ENCODE peak calls at places on chromosomes 13 and 19, in six cellular contexts. D is HCT116, J is hepatocyte, O is OCI-LY7, T is PC-3, I is GM23248. E is an unnamed sample.

GRCh38 chr19:7831452-7831851 is 1.4 kb downstream of the EVI5L start:
- DNase-seq in J (peak), T (peak), O (peak), D (peak), I (peak), E (peak)

GRCh38 chr19:33214621-33215020 is 11.0 kb downstream of the SLC7A10 start:
- DNase-seq in I (peak), J (peak), O (no peak), D (no peak), T (peak), E (peak)

GRCh38 chr13:37427843-37428494 is 170.6 kb downstream of the POSTN start:
- DNase-seq in O (peak), I (no peak), J (no peak), T (no peak), D (no peak), E (no peak)

GRCh38 chr19:44202470-44202869 is 9.9 kb upstream of the ZNF227 start:
- DNase-seq in T (no peak), I (peak), O (no peak), D (no peak), J (no peak), E (no peak)

GRCh38 chr13:30119476-30119875 is 187.9 kb downstream of the KATNAL1 start:
- DNase-seq in O (no peak), I (peak), T (peak), J (peak), D (no peak), E (no peak)

GRCh38 chr13:109416001-109416400 is 370.4 kb downstream of the IRS2 start:
- DNase-seq in T (no peak), D (no peak), O (no peak), J (no peak), I (no peak), E (no peak)

GRCh38 chr13:29452773-29453574 is 142.5 kb downstream of the SLC7A1 start:
- DNase-seq in O (no peak), I (peak), D (no peak), T (no peak), J (no peak), E (no peak)

GRCh38 chr19:29525901-29526729 is at the start of gene VSTM2B:
- DNase-seq in J (no peak), T (no peak), I (no peak), O (no peak), D (no peak), E (peak)

GRCh38 chr13:43767351-43767901 is 19.3 kb downstream of the ENOX1 start:
- DNase-seq in O (no peak), D (no peak), J (no peak), T (no peak), I (peak), E (no peak)

GRCh38 chr13:23268441-23268840 is 87.7 kb downstream of the SGCG start:
- DNase-seq in D (no peak), J (no peak), I (no peak), T (no peak), O (no peak), E (no peak)

GRCh38 chr19:3642987-3643386 is 16.4 kb upstream of the CACTIN start:
- DNase-seq in I (peak), J (no peak), D (peak), T (no peak), O (peak), E (peak)

GRCh38 chr13:108877300-108877699 is 247.9 kb downstream of the MYO16 start:
- DNase-seq in D (no peak), T (peak), I (peak), J (no peak), O (no peak), E (no peak)

GRCh38 chr19:547117-547516 is 3.3 kb downstream of the GZMM start:
- DNase-seq in I (no peak), J (no peak), D (no peak), O (no peak), T (no peak), E (no peak)

GRCh38 chr19:51421229-51422052 is 4.0 kb upstream of the SIGLEC10 start:
- DNase-seq in T (no peak), O (no peak), J (no peak), I (no peak), D (no peak), E (peak)

GRCh38 chr13:93217701-93218100 is 8.9 kb upstream of the GPC6 start:
- DNase-seq in O (no peak), T (no peak), D (no peak), J (no peak), I (peak), E (no peak)

GRCh38 chr19:37468961-37469777 is at the start of gene ZNF570:
- DNase-seq in T (peak), D (no peak), J (peak), I (peak), O (peak), E (peak)

GRCh38 chr19:34173145-34173956 is 1.0 kb downstream of the LSM14A start:
- DNase-seq in I (peak), D (no peak), O (peak), J (peak), T (peak), E (peak)

GRCh38 chr19:3054972-3055740 is 7.1 kb downstream of the TLE5 start:
- DNase-seq in I (no peak), O (no peak), J (peak), D (no peak), T (peak), E (no peak)

GRCh38 chr19:24166055-24166454 is 79.1 kb downstream of the ZNF254 start:
- DNase-seq in T (no peak), O (no peak), I (peak), J (no peak), D (no peak), E (no peak)

GRCh38 chr19:38506723-38507550 is 73.4 kb downstream of the RYR1 start:
- DNase-seq in T (peak), I (peak), D (peak), J (peak), O (peak), E (peak)

GRCh38 chr19:42076375-42076944 is 494 bp downstream of the ZNF574 start:
- DNase-seq in O (peak), D (no peak), J (no peak), T (peak), I (no peak), E (no peak)

GRCh38 chr13:113928701-113929627 is 44.9 kb downstream of the C13orf46 start:
- DNase-seq in D (no peak), I (peak), O (no peak), J (peak), T (no peak), E (no peak)

GRCh38 chr19:58518261-58519086 is 1.1 kb downstream of the ZBTB45 start:
- DNase-seq in O (peak), I (peak), J (no peak), T (peak), D (no peak), E (no peak)

GRCh38 chr13:28609936-28610335 is 49.0 kb upstream of the POMP start:
- DNase-seq in T (peak), I (peak), D (no peak), O (no peak), J (no peak), E (no peak)

GRCh38 chr19:36528921-36529518 is 949 bp upstream of the ZNF260 start:
- DNase-seq in D (no peak), O (peak), T (no peak), I (peak), J (peak), E (peak)

GRCh38 chr19:10074153-10074552 is 12.0 kb upstream of the SHFL start:
- DNase-seq in T (peak), J (peak), O (peak), D (peak), I (peak), E (peak)

GRCh38 chr19:12939292-12939606 is 840 bp downstream of the CALR start:
- DNase-seq in D (no peak), O (peak), I (peak), T (peak), J (no peak), E (peak)

GRCh38 chr19:55305491-55305890 is 19.6 kb downstream of the TMEM150B start:
- DNase-seq in I (peak), T (peak), D (no peak), J (no peak), O (peak), E (peak)

GRCh38 chr19:862529-863304 is 3.3 kb downstream of the CFD start:
- DNase-seq in D (no peak), O (peak), J (peak), I (peak), T (no peak), E (peak)

GRCh38 chr13:111429064-111429558 is 108.7 kb downstream of the TEX29 start:
- DNase-seq in T (peak), O (peak), D (peak), I (peak), J (peak), E (peak)

GRCh38 chr19:45607071-45608029 is 5.3 kb upstream of the GPR4 start:
- DNase-seq in J (peak), O (peak), D (no peak), I (peak), T (peak), E (peak)

GRCh38 chr19:54316746-54317107 is 3.8 kb upstream of the LILRA5 start:
- DNase-seq in I (peak), O (peak), T (no peak), D (no peak), J (no peak), E (peak)

GRCh38 chr13:107275945-107276614 is 708.1 kb upstream of the ARGLU1 start:
- DNase-seq in O (no peak), T (no peak), J (no peak), D (no peak), I (peak), E (no peak)
- H2AFZ ChIP-seq in O (no peak), T (no peak), J (no peak), D (no peak), I (peak), E (no peak)

DNA sequence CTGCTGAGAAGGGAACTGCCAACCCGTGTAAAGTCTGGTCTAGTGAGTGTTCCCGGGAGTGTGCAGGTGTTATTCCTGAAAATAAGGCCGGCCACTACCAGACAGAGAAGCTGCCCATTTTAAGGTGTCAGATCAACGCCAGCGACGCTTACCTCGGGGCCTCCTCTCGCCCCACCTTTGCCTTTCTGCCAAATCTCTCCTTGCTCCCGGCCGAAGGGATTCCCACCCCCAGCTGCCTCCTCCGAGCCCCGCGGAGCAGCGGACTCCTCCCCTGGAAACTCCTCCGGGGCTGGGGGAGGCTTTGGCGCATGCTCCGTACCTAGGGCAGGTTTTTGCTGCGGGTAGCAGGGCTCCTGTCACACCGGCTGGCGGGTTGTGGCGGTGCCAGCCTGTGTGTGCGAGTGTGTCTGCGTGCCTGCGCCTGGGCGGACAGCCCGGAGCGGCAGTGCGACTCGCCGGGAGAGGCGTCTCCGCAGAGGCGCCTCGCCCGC is at the start of gene HS6ST3:
- DNase-seq in T (peak), D (peak), J (no peak), O (no peak), I (peak), E (peak)
- TF ChIP-seq EZH2phosphoT487 in T (no peak), D (no peak), J (no peak), O (no peak), I (no peak), E (no peak)

GRCh38 chr13:19605161-19605955 is 28.1 kb upstream of the MPHOSPH8 start:
- DNase-seq in D (peak), I (no peak), J (no peak), T (peak), O (no peak), E (no peak)

GRCh38 chr13:19597523-19597922 is 35.9 kb upstream of the MPHOSPH8 start:
- DNase-seq in T (peak), D (no peak), J (no peak), O (no peak), I (peak), E (no peak)

GRCh38 chr13:19606152-19606551 is 27.3 kb upstream of the MPHOSPH8 start:
- DNase-seq in J (no peak), T (peak), I (peak), O (no peak), D (no peak), E (no peak)

GRCh38 chr13:19604306-19604705 is 29.2 kb upstream of the MPHOSPH8 start:
- DNase-seq in J (no peak), T (peak), I (no peak), D (no peak), O (no peak), E (no peak)

DNA sequence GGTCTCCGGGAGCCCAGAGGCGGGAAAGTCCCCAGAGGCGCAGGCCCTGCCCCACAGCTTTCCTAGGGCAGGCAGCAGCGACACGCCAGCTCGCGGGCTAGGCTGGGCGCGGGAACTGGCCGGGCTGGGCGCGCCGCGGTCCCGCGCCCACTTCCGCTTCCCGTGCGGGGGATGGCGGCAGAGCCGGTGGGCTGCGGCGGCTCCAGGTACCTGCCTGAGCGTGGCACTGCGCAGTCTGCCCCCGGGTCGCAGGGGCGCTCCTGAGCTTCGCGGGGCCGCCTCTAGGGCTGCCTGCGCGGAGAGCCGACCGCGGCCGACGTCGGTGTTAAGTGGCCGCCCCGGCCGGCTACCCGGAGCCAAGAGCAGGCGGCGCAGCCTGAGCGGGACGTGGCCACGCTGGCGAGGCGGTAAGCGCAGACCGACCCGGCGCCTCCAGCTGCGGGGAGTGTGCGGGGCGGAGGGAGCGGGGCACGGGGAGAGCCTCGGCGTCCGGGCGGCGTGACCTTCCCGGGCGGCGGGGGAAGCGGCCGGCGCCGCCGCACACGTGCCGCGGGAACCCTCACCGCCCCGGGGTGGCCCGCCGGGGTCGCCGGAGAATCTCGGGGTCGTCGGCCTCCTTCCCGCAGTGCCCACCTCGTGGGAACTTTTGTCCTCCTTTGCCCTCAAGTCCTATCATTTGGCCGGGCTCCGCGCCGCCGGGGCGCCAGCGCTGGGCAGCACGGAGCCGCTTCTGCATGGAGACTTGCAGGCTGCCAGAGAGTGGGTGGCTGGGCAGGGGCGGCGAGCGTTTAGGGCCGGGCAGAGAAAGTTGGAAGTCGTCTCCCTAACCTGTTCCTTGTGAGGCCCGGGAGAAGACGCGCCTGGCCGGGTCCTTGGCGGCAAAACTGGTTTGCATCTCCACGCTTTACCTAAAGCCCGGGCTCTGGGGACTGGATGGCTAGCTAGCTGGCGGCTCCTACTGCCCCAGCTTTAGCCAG is 31.4 kb upstream of the MPHOSPH8 start:
- DNase-seq in T (peak), I (peak), D (no peak), J (peak), O (no peak), E (peak)
- H2AFZ ChIP-seq in T (peak), I (peak), D (no peak), J (peak), O (no peak), E (peak)

DNA sequence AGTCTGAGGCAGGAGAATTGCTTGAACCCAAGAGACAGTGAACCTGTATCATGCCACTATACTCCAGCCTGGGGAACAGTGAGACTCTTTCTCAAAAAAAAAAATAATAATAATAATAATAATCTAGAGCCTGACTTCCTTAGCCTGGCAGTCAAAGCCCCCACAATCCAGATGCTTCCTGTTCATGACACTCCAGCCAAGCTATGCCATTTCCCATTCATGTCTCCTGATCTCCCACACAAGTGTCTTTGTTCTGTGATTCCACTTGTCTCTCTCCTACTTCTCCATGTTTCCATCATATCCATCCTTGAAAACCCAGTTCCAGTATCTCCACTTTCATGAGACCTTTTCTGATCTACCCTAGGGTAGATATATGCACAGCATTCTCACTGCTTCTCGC is 150.7 kb downstream of the FOXO1 start:
- DNase-seq in T (no peak), O (no peak), D (no peak), I (no peak), J (no peak), E (no peak)
- TF ChIP-seq EZH2phosphoT487 in T (no peak), O (no peak), D (no peak), I (no peak), J (no peak), E (no peak)